ENCODE peak calls at places on chromosome 10, in ten cellular contexts. M, R, T, Y, F, O, P, N, B and X are unnamed samples.

GRCh38 chr10:70145666-70146488 is 623 bp downstream of the TYSND1 start:
- DNase-seq in M (peak), R (peak), T (peak), Y (peak), F (peak), O (peak), P (peak), N (peak), B (no peak), X (peak)

GRCh38 chr10:123555616-123556015 is 110.5 kb upstream of the GPR26 start:
- DNase-seq in M (no peak), R (no peak), T (no peak), Y (no peak), F (no peak), O (no peak), P (peak), N (no peak), B (no peak), X (no peak)

GRCh38 chr10:119395287-119396007 is 147.1 kb downstream of the RGS10 start:
- DNase-seq in M (peak), R (no peak), T (no peak), Y (no peak), F (no peak), O (peak), P (no peak), N (no peak), B (no peak), X (peak)

GRCh38 chr10:31457858-31458257 is 138.8 kb downstream of the ZEB1 start:
- DNase-seq in M (no peak), R (no peak), T (no peak), Y (no peak), F (no peak), O (no peak), P (no peak), N (no peak), B (no peak), X (no peak)

GRCh38 chr10:104307576-104308438 is 30.5 kb downstream of the ITPRIP start:
- DNase-seq in M (peak), R (no peak), T (no peak), Y (no peak), F (no peak), O (no peak), P (no peak), N (no peak), B (no peak), X (no peak)

GRCh38 chr10:43229208-43230061 is 37.4 kb downstream of the RASGEF1A start:
- DNase-seq in M (no peak), R (peak), T (no peak), Y (peak), F (peak), O (peak), P (peak), N (no peak), B (no peak), X (no peak)

GRCh38 chr10:48713966-48714618 is 29.4 kb downstream of the WDFY4 start:
- DNase-seq in M (no peak), R (no peak), T (no peak), Y (no peak), F (no peak), O (no peak), P (no peak), N (no peak), B (no peak), X (no peak)

GRCh38 chr10:114304566-114305421 is 65.7 kb downstream of the VWA2 start:
- DNase-seq in M (no peak), R (peak), T (peak), Y (peak), F (peak), O (peak), P (peak), N (peak), B (peak), X (peak)

GRCh38 chr10:93580824-93581223 is 14.4 kb downstream of the FFAR4 start:
- DNase-seq in M (peak), R (no peak), T (no peak), Y (no peak), F (no peak), O (no peak), P (no peak), N (no peak), B (no peak), X (no peak)

GRCh38 chr10:114576716-114577115 is 81.4 kb downstream of the ABLIM1 start:
- DNase-seq in M (no peak), R (no peak), T (no peak), Y (no peak), F (no peak), O (no peak), P (no peak), N (no peak), B (no peak), X (no peak)

GRCh38 chr10:13649844-13650520 is 63.2 kb downstream of the PRPF18 start:
- DNase-seq in M (no peak), R (no peak), T (no peak), Y (no peak), F (no peak), O (no peak), P (no peak), N (no peak), B (no peak), X (no peak)

GRCh38 chr10:6091630-6092029 is 2.8 kb downstream of the RBM17 start:
- DNase-seq in M (no peak), R (no peak), T (no peak), Y (no peak), F (no peak), O (no peak), P (no peak), N (no peak), B (no peak), X (no peak)

GRCh38 chr10:118163227-118163626 is 116.5 kb upstream of the RAB11FIP2 start:
- DNase-seq in M (peak), R (no peak), T (no peak), Y (no peak), F (no peak), O (no peak), P (no peak), N (no peak), B (no peak), X (no peak)

GRCh38 chr10:9508616-9509015 is 1454.1 kb downstream of the GATA3 start:
- DNase-seq in M (no peak), R (no peak), T (no peak), Y (no peak), F (no peak), O (no peak), P (no peak), N (no peak), B (no peak), X (no peak)

GRCh38 chr10:521844-522243 is 167.6 kb downstream of the DIP2C start:
- DNase-seq in M (no peak), R (peak), T (no peak), Y (no peak), F (no peak), O (peak), P (no peak), N (no peak), B (no peak), X (no peak)

GRCh38 chr10:129891806-129892205 is 72.3 kb downstream of the EBF3 start:
- DNase-seq in M (no peak), R (no peak), T (no peak), Y (no peak), F (no peak), O (peak), P (no peak), N (no peak), B (no peak), X (no peak)

GRCh38 chr10:73969224-73969811 is 28.6 kb upstream of the VCL start:
- DNase-seq in M (no peak), R (no peak), T (no peak), Y (no peak), F (no peak), O (no peak), P (no peak), N (no peak), B (no peak), X (no peak)

GRCh38 chr10:123044391-123044790 is 35.6 kb downstream of the ACADSB start:
- DNase-seq in M (peak), R (no peak), T (no peak), Y (no peak), F (no peak), O (no peak), P (no peak), N (no peak), B (no peak), X (no peak)

GRCh38 chr10:100569687-100570517 is 34.2 kb downstream of the HIF1AN start:
- DNase-seq in M (no peak), R (no peak), T (no peak), Y (no peak), F (no peak), O (no peak), P (no peak), N (peak), B (no peak), X (no peak)

GRCh38 chr10:80416401-80417098 is 8.2 kb downstream of the PRXL2A start:
- DNase-seq in M (peak), R (no peak), T (no peak), Y (no peak), F (no peak), O (peak), P (no peak), N (no peak), B (no peak), X (peak)

GRCh38 chr10:122296363-122297120 is 25.4 kb downstream of the BTBD16 start:
- DNase-seq in M (no peak), R (no peak), T (no peak), Y (no peak), F (no peak), O (no peak), P (no peak), N (no peak), B (no peak), X (no peak)

GRCh38 chr10:43197834-43198681 is 59.8 kb downstream of the CSGALNACT2 start:
- DNase-seq in M (no peak), R (peak), T (no peak), Y (no peak), F (no peak), O (no peak), P (no peak), N (no peak), B (no peak), X (peak)

GRCh38 chr10:15200626-15201025 is 32.1 kb upstream of the NMT2 start:
- DNase-seq in M (peak), R (no peak), T (no peak), Y (no peak), F (no peak), O (no peak), P (no peak), N (no peak), B (peak), X (no peak)

GRCh38 chr10:51301644-51302043 is 227.4 kb downstream of the PRKG1 start:
- DNase-seq in M (peak), R (no peak), T (no peak), Y (no peak), F (no peak), O (peak), P (no peak), N (no peak), B (peak), X (no peak)

GRCh38 chr10:52308251-52309031 is 5.6 kb upstream of the DKK1 start:
- DNase-seq in M (peak), R (peak), T (no peak), Y (no peak), F (no peak), O (peak), P (no peak), N (peak), B (no peak), X (peak)

GRCh38 chr10:71727429-71728217 is 8.0 kb upstream of the C10orf105 start:
- DNase-seq in M (peak), R (no peak), T (no peak), Y (peak), F (peak), O (peak), P (peak), N (peak), B (no peak), X (peak)

GRCh38 chr10:44439845-44440244 is 54.9 kb upstream of the CXCL12 start:
- DNase-seq in M (no peak), R (no peak), T (no peak), Y (no peak), F (no peak), O (no peak), P (no peak), N (no peak), B (no peak), X (no peak)

GRCh38 chr10:32982293-32982709 is 24.3 kb upstream of the ITGB1 start:
- DNase-seq in M (peak), R (no peak), T (no peak), Y (no peak), F (no peak), O (no peak), P (no peak), N (no peak), B (no peak), X (no peak)

GRCh38 chr10:97195654-97196212 is 10.0 kb upstream of the SLIT1 start:
- DNase-seq in M (no peak), R (no peak), T (no peak), Y (no peak), F (no peak), O (no peak), P (no peak), N (no peak), B (no peak), X (no peak)